ENCODE peak calls at places on chromosome 6, in eight cellular contexts. A is activated T-helper 1 cell treated with Interleukin-2 at 50 U/mL for 16 hours, L is cardiac muscle cell, V is NCI-H1105, I is BJ, W is hippocampal formation, Y is ecto neural progenitor cell, E is stromal cell of bone marrow. J is an unnamed sample.

GRCh38 chr6:19837511-19838441 is 606 bp downstream of the ID4 start:
- DNase-seq in A (no peak), L (peak; percentile 66), V (no peak), I (no peak), W (no peak), Y (peak; percentile 78), E (no peak), J (peak; percentile 68)

GRCh38 chr6:87574237-87574636 is 15.6 kb downstream of the RARS2 start:
- DNase-seq in A (no peak), L (no peak), V (no peak), I (no peak), W (no peak), Y (no peak), E (no peak), J (no peak)

GRCh38 chr6:6725120-6725833 is 136.8 kb downstream of the LY86 start:
- DNase-seq in A (no peak), L (no peak), V (no peak), I (no peak), W (no peak), Y (peak; percentile 56), E (no peak), J (peak; percentile 58)

GRCh38 chr6:89284963-89285735 is 29.9 kb downstream of the GABRR2 start:
- DNase-seq in A (no peak), L (no peak), V (no peak), I (no peak), W (no peak), Y (no peak), E (no peak), J (no peak)

GRCh38 chr6:151379933-151380847 is 11.2 kb downstream of the ZBTB2 start:
- DNase-seq in A (no peak), L (no peak), V (no peak), I (no peak), W (no peak), Y (no peak), E (no peak), J (no peak)

GRCh38 chr6:8389034-8389818 is 46.1 kb downstream of the SLC35B3 start:
- DNase-seq in A (no peak), L (no peak), V (peak; percentile 72), I (no peak), W (no peak), Y (no peak), E (no peak), J (no peak)

GRCh38 chr6:3398755-3399671 is 57.8 kb downstream of the SLC22A23 start:
- DNase-seq in A (no peak), L (no peak), V (no peak), I (no peak), W (no peak), Y (no peak), E (no peak), J (no peak)

GRCh38 chr6:30898750-30899360 is 9.2 kb upstream of the GTF2H4 start:
- DNase-seq in A (no peak), L (no peak), V (no peak), I (no peak), W (no peak), Y (no peak), E (no peak), J (no peak)

GRCh38 chr6:12555781-12556180 is 160.8 kb upstream of the PHACTR1 start:
- DNase-seq in A (no peak), L (no peak), V (no peak), I (no peak), W (no peak), Y (no peak), E (no peak), J (no peak)

GRCh38 chr6:121940728-121941127 is 458.7 kb upstream of the HSF2 start:
- DNase-seq in A (no peak), L (no peak), V (no peak), I (no peak), W (no peak), Y (no peak), E (no peak), J (no peak)

GRCh38 chr6:160014869-160015182 is 45.9 kb downstream of the IGF2R start:
- DNase-seq in A (no peak), L (peak; percentile 18), V (no peak), I (no peak), W (no peak), Y (no peak), E (no peak), J (no peak)